ENCODE peak calls at places on chromosome 6, in ten cellular contexts. T, L, Y, I, N, B, H, F, O and C are unnamed samples.

GRCh38 chr6:138569970-138570715 is 70.8 kb upstream of the NHSL1 start:
- DNase-seq in T (no peak), L (no peak), Y (no peak), I (no peak), N (no peak), B (no peak), H (no peak), F (peak), O (no peak), C (no peak)

GRCh38 chr6:36907781-36908180 is 22.0 kb downstream of the C6orf89 start:
- DNase-seq in T (no peak), L (no peak), Y (no peak), I (no peak), N (peak), B (no peak), H (peak), F (no peak), O (no peak), C (no peak)

GRCh38 chr6:13289789-13290318 is 38.5 kb downstream of the TBC1D7 start:
- DNase-seq in T (no peak), L (peak), Y (no peak), I (no peak), N (no peak), B (no peak), H (no peak), F (no peak), O (no peak), C (no peak)

GRCh38 chr6:15553031-15553430 is 109.8 kb downstream of the DTNBP1 start:
- DNase-seq in T (no peak), L (no peak), Y (no peak), I (no peak), N (no peak), B (no peak), H (no peak), F (no peak), O (no peak), C (no peak)

GRCh38 chr6:30100585-30101422 is 12.1 kb downstream of the TRIM31 start:
- DNase-seq in T (no peak), L (peak), Y (no peak), I (no peak), N (peak), B (peak), H (no peak), F (peak), O (no peak), C (no peak)

GRCh38 chr6:118963003-118963402 is 28.0 kb upstream of the MCM9 start:
- DNase-seq in T (no peak), L (no peak), Y (no peak), I (no peak), N (no peak), B (peak), H (peak), F (no peak), O (no peak), C (no peak)

GRCh38 chr6:168212322-168212721 is 107.3 kb downstream of the DACT2 start:
- DNase-seq in T (no peak), L (no peak), Y (no peak), I (no peak), N (no peak), B (no peak), H (no peak), F (no peak), O (no peak), C (no peak)

GRCh38 chr6:20319520-20320357 is 81.9 kb upstream of the E2F3 start:
- DNase-seq in T (peak), L (peak), Y (peak), I (peak), N (no peak), B (no peak), H (no peak), F (no peak), O (no peak), C (no peak)

GRCh38 chr6:4693158-4693557 is 83.0 kb upstream of the CDYL start:
- DNase-seq in T (no peak), L (no peak), Y (no peak), I (no peak), N (no peak), B (no peak), H (no peak), F (no peak), O (no peak), C (no peak)

GRCh38 chr6:84516151-84516550 is 248.2 kb downstream of the TBX18 start:
- DNase-seq in T (no peak), L (no peak), Y (no peak), I (no peak), N (no peak), B (no peak), H (no peak), F (no peak), O (no peak), C (no peak)

GRCh38 chr6:125986956-125987617 is 747 bp downstream of the TRMT11 start:
- DNase-seq in T (no peak), L (no peak), Y (no peak), I (no peak), N (no peak), B (peak), H (no peak), F (peak), O (no peak), C (no peak)

GRCh38 chr6:6376845-6377244 is 56.4 kb upstream of the F13A1 start:
- DNase-seq in T (no peak), L (no peak), Y (no peak), I (no peak), N (no peak), B (no peak), H (no peak), F (no peak), O (no peak), C (no peak)

GRCh38 chr6:153140299-153140698 is 9.2 kb upstream of the RGS17 start:
- DNase-seq in T (no peak), L (no peak), Y (no peak), I (no peak), N (no peak), B (no peak), H (no peak), F (no peak), O (no peak), C (no peak)

GRCh38 chr6:112443666-112444065 is 96.5 kb downstream of the RFPL4B start:
- DNase-seq in T (no peak), L (peak), Y (no peak), I (no peak), N (peak), B (peak), H (no peak), F (no peak), O (peak), C (peak)

GRCh38 chr6:130937942-130938604 is 110.9 kb downstream of the SMLR1 start:
- DNase-seq in T (no peak), L (no peak), Y (no peak), I (no peak), N (no peak), B (peak), H (no peak), F (no peak), O (no peak), C (no peak)

GRCh38 chr6:35742842-35743241 is 6.0 kb downstream of the ARMC12 start:
- DNase-seq in T (no peak), L (no peak), Y (no peak), I (no peak), N (no peak), B (no peak), H (no peak), F (peak), O (no peak), C (no peak)